ENCODE peak calls at places on chromosomes 11 and 22, in five cellular contexts. N is foreskin melanocyte; T is nucleus accumbens; E is activated CD4-positive, alpha-beta T cell treated with anti-CD3 and anti-CD28 coated beads for 24 hours; L is OCI-LY7. R is an unnamed sample.

GRCh38 chr22:49727881-49728563 is 99.7 kb downstream of the BRD1 start:
- DNase-seq in N (no peak), T (no peak), E (no peak), L (no peak), R (no peak)

GRCh38 chr22:17888855-17889254 is 114.6 kb upstream of the BID start:
- DNase-seq in N (no peak), T (no peak), E (no peak), L (peak), R (no peak)

GRCh38 chr11:119120639-119121007 is 757 bp upstream of the HINFP start:
- DNase-seq in N (no peak), T (no peak), E (no peak), L (no peak), R (no peak)

GRCh38 chr22:25386538-25386884 is 167.1 kb downstream of the CRYBB2 start:
- DNase-seq in N (no peak), T (no peak), E (no peak), L (no peak), R (no peak)

GRCh38 chr11:34650528-34650927 is 29.6 kb downstream of the EHF start:
- DNase-seq in N (no peak), T (no peak), E (peak), L (no peak), R (no peak)

GRCh38 chr11:659532-660085 is 22.5 kb downstream of the DRD4 start:
- DNase-seq in N (no peak), T (no peak), E (no peak), L (no peak), R (no peak)

GRCh38 chr11:95993438-95994339 is 69.8 kb upstream of the MTMR2 start:
- DNase-seq in N (no peak), T (no peak), E (no peak), L (no peak), R (no peak)

GRCh38 chr22:37045958-37046357 is 5.6 kb upstream of the KCTD17 start:
- DNase-seq in N (peak), T (no peak), E (no peak), L (peak), R (peak)

GRCh38 chr11:65522640-65523322 is 2.1 kb upstream of the SCYL1 start:
- DNase-seq in N (no peak), T (no peak), E (no peak), L (no peak), R (no peak)

GRCh38 chr22:49236541-49237075 is 591.1 kb downstream of the BRD1 start:
- DNase-seq in N (no peak), T (no peak), E (no peak), L (no peak), R (no peak)

GRCh38 chr22:29201722-29202230 is 3.9 kb upstream of the EMID1 start:
- DNase-seq in N (no peak), T (no peak), E (no peak), L (no peak), R (no peak)

GRCh38 chr11:22711880-22712279 is 45.5 kb downstream of the GAS2 start:
- DNase-seq in N (no peak), T (no peak), E (no peak), L (no peak), R (no peak)

GRCh38 chr11:71342951-71343827 is 90.8 kb upstream of the SHANK2 start:
- DNase-seq in N (no peak), T (no peak), E (no peak), L (peak), R (peak)

GRCh38 chr11:71170619-71171018 is 81.8 kb downstream of the SHANK2 start:
- DNase-seq in N (no peak), T (no peak), E (no peak), L (no peak), R (no peak)

GRCh38 chr22:45216133-45217003 is 24.3 kb downstream of the KIAA0930 start:
- DNase-seq in N (no peak), T (no peak), E (no peak), L (no peak), R (no peak)

GRCh38 chr11:96038046-96038445 is 114.1 kb upstream of the MTMR2 start:
- DNase-seq in N (no peak), T (no peak), E (no peak), L (no peak), R (no peak)

GRCh38 chr22:42434283-42434682 is 2.1 kb upstream of the NFAM1 start:
- DNase-seq in N (no peak), T (no peak), E (no peak), L (no peak), R (no peak)

GRCh38 chr11:45087301-45087700 is 59.1 kb upstream of the PRDM11 start:
- DNase-seq in N (no peak), T (no peak), E (no peak), L (peak), R (no peak)

GRCh38 chr11:125626381-125626950 is 1.5 kb downstream of the CHEK1 start:
- DNase-seq in N (no peak), T (no peak), E (peak), L (peak), R (peak)

GRCh38 chr22:28375761-28376534 is 303.7 kb downstream of the TTC28 start:
- DNase-seq in N (no peak), T (no peak), E (no peak), L (no peak), R (no peak)

GRCh38 chr11:22703040-22703439 is 36.6 kb downstream of the GAS2 start:
- DNase-seq in N (no peak), T (no peak), E (peak), L (no peak), R (no peak)

GRCh38 chr11:101862410-101863233 is 52.2 kb upstream of the CEP126 start:
- DNase-seq in N (peak), T (no peak), E (no peak), L (peak), R (peak)

GRCh38 chr22:49847751-49848689 is 5.6 kb upstream of the ZBED4 start:
- DNase-seq in N (no peak), T (no peak), E (no peak), L (no peak), R (no peak)

GRCh38 chr11:19345519-19345847 is 104.7 kb upstream of the E2F8 start:
- DNase-seq in N (no peak), T (no peak), E (no peak), L (no peak), R (no peak)

GRCh38 chr22:17694752-17695151 is 56.2 kb downstream of the BCL2L13 start:
- DNase-seq in N (no peak), T (no peak), E (no peak), L (no peak), R (no peak)

GRCh38 chr11:27497284-27497866 is 9.2 kb downstream of the LIN7C start:
- DNase-seq in N (peak), T (no peak), E (no peak), L (peak), R (peak)

GRCh38 chr22:43400449-43400848 is 11.4 kb upstream of the MPPED1 start:
- DNase-seq in N (no peak), T (no peak), E (no peak), L (no peak), R (no peak)

GRCh38 chr22:37566329-37566837 is 6.1 kb downstream of the CDC42EP1 start:
- DNase-seq in N (no peak), T (no peak), E (no peak), L (no peak), R (no peak)

GRCh38 chr22:46596032-46596441 is 24.1 kb upstream of the GRAMD4 start:
- DNase-seq in N (no peak), T (no peak), E (no peak), L (no peak), R (no peak)